ENCODE peak calls at places on chromosome 16, in four cellular contexts. A is PC-3, B is body of pancreas, G is epithelial cell of esophagus. S is an unnamed sample.

GRCh38 chr16:29310852-29311314 is 95.6 kb downstream of the NPIPB11 start:
- DNase-seq in A (peak), B (peak), G (no peak), S (no peak)

GRCh38 chr16:69537706-69538080 is 28.1 kb upstream of the NFAT5 start:
- DNase-seq in A (no peak), B (no peak), G (no peak), S (no peak)

GRCh38 chr16:68306633-68307032 is 4.1 kb downstream of the SLC7A6OS start:
- DNase-seq in A (no peak), B (no peak), G (no peak), S (no peak)

GRCh38 chr16:19830902-19831555 is 53.6 kb downstream of the GPRC5B start:
- DNase-seq in A (no peak), B (no peak), G (no peak), S (no peak)

GRCh38 chr16:78045865-78046581 is 23.7 kb downstream of the CLEC3A start:
- DNase-seq in A (peak), B (peak), G (peak), S (no peak)

GRCh38 chr16:55703003-55704001 is 47.5 kb downstream of the SLC6A2 start:
- DNase-seq in A (peak), B (peak), G (peak), S (peak)

GRCh38 chr16:88681084-88681680 is 5.1 kb downstream of the SNAI3 start:
- DNase-seq in A (peak), B (peak), G (peak), S (peak)

GRCh38 chr16:6209355-6209930 is 1111.8 kb upstream of the EEF2KMT start:
- DNase-seq in A (no peak), B (no peak), G (no peak), S (no peak)

GRCh38 chr16:79036541-79036940 is 564.0 kb downstream of the MAF start:
- DNase-seq in A (no peak), B (no peak), G (no peak), S (no peak)

GRCh38 chr16:30761427-30761927 is 385 bp downstream of the CFAP119 start:
- DNase-seq in A (peak), B (peak), G (peak), S (peak)

GRCh38 chr16:48904333-48904732 is 294.4 kb upstream of the N4BP1 start:
- DNase-seq in A (no peak), B (no peak), G (no peak), S (no peak)

GRCh38 chr16:83722501-83723183 is 85.1 kb upstream of the HSBP1 start:
- DNase-seq in A (no peak), B (no peak), G (no peak), S (no peak)

GRCh38 chr16:25155553-25156460 is 44.3 kb downstream of the LCMT1 start:
- DNase-seq in A (no peak), B (no peak), G (no peak), S (no peak)

GRCh38 chr16:28101533-28101890 is 38.0 kb upstream of the GSG1L start:
- DNase-seq in A (no peak), B (no peak), G (no peak), S (no peak)

GRCh38 chr16:9328386-9328785 is 236.9 kb downstream of the HAPSTR1 start:
- DNase-seq in A (no peak), B (no peak), G (no peak), S (no peak)

GRCh38 chr16:88487920-88488842 is 35.1 kb downstream of the ZFPM1 start:
- DNase-seq in A (no peak), B (peak), G (no peak), S (peak)

GRCh38 chr16:19119564-19119963 is 5.8 kb downstream of the ITPRIPL2 start:
- DNase-seq in A (peak), B (no peak), G (peak), S (no peak)

GRCh38 chr16:61993076-61993475 is 43.2 kb downstream of the CDH8 start:
- DNase-seq in A (no peak), B (no peak), G (no peak), S (no peak)

GRCh38 chr16:11964761-11965539 is at the start of gene TNFRSF17:
- DNase-seq in A (no peak), B (no peak), G (no peak), S (no peak)

GRCh38 chr16:5078626-5079025 is 7.0 kb downstream of the ALG1 start:
- DNase-seq in A (no peak), B (no peak), G (no peak), S (no peak)

GRCh38 chr16:25734473-25735100 is 42.8 kb downstream of the HS3ST4 start:
- DNase-seq in A (no peak), B (no peak), G (no peak), S (no peak)

DNA sequence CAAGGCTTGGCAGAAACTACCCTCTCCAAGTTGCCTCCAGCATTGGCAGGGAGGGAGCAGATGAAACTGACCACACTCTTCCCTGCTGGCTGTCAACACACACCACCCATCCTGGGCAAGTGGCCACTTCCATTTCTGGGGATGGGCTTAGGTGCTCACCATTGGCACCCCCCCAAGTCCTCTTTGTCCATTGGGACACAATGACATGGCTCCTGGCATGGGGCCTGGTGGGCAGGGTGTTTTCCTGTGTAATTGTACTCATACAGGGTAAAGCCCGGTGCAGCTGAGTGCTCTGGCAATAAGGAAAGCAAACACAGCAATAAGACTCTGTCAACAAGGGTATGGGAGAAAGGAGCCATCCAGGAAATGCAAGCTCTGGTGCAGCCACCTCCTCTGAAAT is 22.6 kb downstream of the SCNN1B start:
- DNase-seq in A (peak), B (peak), G (no peak), S (no peak)
- TF ChIP-seq CTCF in A (no peak), B (no peak), G (no peak), S (no peak)

GRCh38 chr16:733382-734207 is 6.7 kb downstream of the HAGHL start:
- DNase-seq in A (no peak), B (no peak), G (no peak), S (no peak)
- TF ChIP-seq CTCF in A (no peak), B (no peak), G (peak), S (no peak)

DNA sequence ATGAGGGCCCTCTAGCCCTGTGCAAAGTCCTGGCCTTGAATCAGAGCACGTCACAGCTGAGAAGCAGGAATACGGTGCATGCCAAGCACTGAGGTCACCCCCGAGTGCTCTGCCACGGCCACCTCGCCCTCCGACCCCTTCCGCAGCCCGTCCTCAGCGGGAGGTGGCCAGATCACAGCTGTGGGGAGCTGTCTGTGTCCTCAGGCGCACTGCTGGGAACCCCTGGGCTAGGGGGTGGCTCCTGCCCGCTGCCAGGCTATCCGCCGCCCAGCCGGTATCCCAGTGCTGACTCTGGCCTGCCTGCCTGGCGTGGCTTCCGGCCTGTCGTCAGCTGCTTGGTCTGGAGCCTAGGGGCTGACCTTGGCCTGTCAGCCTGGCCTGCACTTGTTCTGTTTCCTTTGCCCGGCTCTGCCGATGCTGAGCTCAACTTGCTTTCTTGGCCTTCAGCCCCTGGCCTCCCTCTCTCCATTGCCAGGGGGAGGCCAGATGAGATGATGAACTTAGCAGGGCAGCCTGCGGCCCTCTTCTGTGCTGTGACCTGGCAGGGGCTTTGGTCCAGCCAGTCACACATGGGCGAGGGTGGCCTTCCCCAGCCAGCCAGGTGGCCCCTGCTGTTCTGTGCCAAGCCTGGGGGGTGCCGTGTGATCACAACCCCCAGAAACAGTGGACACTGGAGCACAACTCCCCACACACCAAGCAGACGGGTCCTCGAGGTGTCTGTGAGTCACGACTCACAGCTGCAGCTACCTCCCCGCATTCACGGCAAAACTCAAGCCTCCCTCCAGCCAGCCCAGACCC is 77.4 kb downstream of the ZDHHC7 start:
- DNase-seq in A (no peak), B (peak), G (no peak), S (no peak)
- TF ChIP-seq CTCF in A (no peak), B (no peak), G (no peak), S (no peak)

DNA sequence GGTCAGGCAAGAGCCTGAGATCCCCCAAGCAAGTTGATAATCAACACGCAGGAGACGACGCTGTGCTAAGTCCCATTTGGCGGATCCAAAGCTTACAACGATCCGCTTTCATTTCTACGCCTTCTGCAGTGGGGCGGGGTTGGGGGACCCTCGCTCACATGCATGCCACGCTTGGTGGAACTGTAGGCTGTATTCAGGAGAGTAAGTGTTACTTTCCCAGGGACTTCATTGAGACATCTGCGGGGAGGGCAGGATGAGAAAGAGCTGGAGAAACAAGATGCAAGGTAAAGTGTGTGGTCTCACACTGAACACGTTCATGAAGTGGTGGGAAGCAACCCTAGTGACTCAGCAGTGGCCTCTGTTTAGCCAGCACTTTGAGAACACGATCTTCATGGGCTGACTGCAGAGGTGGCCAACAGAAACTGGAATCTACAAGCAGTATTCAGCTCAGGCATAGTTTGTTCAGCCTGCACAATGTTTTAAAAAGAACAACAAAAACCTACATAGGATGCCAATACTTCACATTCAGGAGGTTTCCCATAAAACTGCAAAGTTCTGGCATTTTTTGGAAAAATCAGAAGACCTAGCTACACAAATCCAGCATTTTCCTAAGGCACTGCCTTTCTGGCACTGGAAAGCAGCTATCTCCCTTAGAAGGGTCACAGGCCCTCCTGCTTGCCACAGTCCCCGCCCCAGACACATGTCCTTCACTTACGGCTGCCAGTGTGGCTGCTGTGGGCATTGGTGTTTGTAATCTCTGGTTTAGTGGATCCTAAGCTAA is 100.3 kb downstream of the XYLT1 start:
- DNase-seq in A (no peak), B (no peak), G (no peak), S (no peak)
- TF ChIP-seq CTCF in A (no peak), B (no peak), G (no peak), S (no peak)

GRCh38 chr16:89704281-89704680 is 2.8 kb upstream of the SPATA2L start:
- DNase-seq in A (no peak), B (no peak), G (no peak), S (no peak)

GRCh38 chr16:89701425-89702406 is at the start of gene SPATA2L:
- DNase-seq in A (peak), B (peak), G (peak), S (peak)

GRCh38 chr16:89697616-89698331 is 3.7 kb downstream of the SPATA2L start:
- DNase-seq in A (no peak), B (no peak), G (no peak), S (no peak)

GRCh38 chr16:89700100-89700648 is 1.3 kb downstream of the SPATA2L start:
- DNase-seq in A (peak), B (peak), G (peak), S (peak)

DNA sequence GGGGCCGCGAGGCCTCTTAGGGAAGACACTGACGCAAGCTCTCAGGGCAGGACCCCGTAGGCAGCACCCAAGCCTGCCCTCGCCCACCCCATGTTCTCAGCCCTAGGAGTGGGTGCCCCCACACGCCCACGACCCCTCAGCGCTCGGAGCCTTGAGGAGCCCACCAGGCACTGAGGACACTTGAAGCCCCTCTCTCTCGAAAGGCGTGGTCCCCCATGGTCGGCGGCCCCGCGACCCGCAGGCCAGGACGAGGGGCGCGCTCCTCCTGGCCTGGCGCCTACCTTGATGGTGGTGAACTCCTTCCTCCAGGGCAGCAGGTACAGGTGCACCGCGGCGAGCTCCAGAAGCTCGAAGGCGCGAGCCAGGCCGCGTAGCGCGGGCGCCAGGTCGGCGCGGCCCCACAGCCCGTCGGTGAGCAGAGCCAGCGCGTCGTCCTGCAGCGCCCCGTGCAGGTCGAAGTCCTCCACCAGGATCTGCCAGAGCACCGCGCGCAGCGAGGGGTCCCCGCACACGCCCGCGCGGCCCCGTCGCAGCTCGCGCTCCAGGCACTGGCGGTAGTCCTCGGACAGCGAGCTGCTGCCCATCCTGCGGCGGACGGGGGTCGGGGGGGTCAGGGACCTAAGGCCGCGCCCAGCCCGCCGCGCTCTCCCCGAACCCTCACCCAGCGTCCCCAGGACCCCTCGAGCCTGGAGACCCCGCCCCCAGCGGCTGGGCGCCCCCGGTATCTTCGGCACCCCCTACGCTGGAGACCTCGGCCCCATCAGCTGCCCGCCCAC is 668 bp downstream of the SPATA2L start:
- DNase-seq in A (peak), B (peak), G (peak), S (peak)
- TF ChIP-seq CTCF in A (no peak), B (no peak), G (no peak), S (no peak)

DNA sequence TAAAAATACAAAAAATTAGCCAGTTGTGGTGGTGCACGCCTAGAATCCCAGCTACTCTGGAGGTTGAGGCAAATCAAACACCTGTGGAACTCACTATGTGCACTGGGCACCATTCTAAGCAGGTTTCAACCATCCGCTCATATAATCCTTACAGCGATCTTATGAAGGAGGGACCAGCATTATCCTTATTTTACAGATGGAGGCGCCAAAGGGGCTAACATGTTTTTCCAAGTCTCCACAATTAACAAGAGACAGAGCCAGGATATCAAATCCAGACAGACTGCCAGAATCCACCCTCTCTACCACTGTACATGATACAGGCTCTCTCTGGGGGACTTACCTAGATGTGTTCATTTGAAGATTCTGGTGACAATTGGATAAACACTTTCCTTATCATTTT is 479.0 kb downstream of the XYLT1 start:
- DNase-seq in A (no peak), B (no peak), G (no peak), S (no peak)
- TF ChIP-seq CTCF in A (no peak), B (no peak), G (no peak), S (no peak)

S was measured in Calu3.